ENCODE peak calls at places on chromosomes 3 and 15, in eight cellular contexts. C is activated CD8-positive, alpha-beta memory T cell treated with anti-CD3 and anti-CD28 coated beads for 48 hours; E is fibroblast of the aortic adventitia; M is stimulated activated CD8-positive, alpha-beta memory T cell treated with anti-CD3 and anti-CD28 coated beads, Interleukin-15, amount 100 ng/mL, for 24 hours; Y is astrocyte of the hippocampus; J is choroid plexus epithelial cell; I is left cardiac atrium; L is AG04450. A is an unnamed sample.
A peak's percentile ranks its signal among the peaks of the same experiment; 100 is the strongest.

GRCh38 chr15:68230157-68231100 is 901 bp upstream of the CLN6 start:
- DNase-seq in C (no peak), E (no peak), M (no peak), Y (peak; percentile 25), J (peak; percentile 23), I (peak; percentile 29), L (no peak), A (no peak)

GRCh38 chr3:143330316-143330868 is 210.8 kb downstream of the CHST2 start:
- DNase-seq in C (no peak), E (no peak), M (no peak), Y (no peak), J (no peak), I (no peak), L (no peak), A (no peak)

GRCh38 chr3:160413613-160414248 is 14.3 kb downstream of the SMC4 start:
- DNase-seq in C (no peak), E (peak; percentile 92), M (no peak), Y (peak; percentile 85), J (peak; percentile 92), I (peak; percentile 37), L (peak; percentile 74), A (peak; percentile 64)

GRCh38 chr3:150830094-150830681 is 67.2 kb upstream of the SIAH2 start:
- DNase-seq in C (no peak), E (peak; percentile 9), M (no peak), Y (peak; percentile 7), J (peak; percentile 8), I (no peak), L (no peak), A (no peak)

GRCh38 chr3:124707667-124708066 is 22.6 kb upstream of the UMPS start:
- DNase-seq in C (no peak), E (peak; percentile 85), M (no peak), Y (peak; percentile 42), J (peak; percentile 82), I (no peak), L (peak; percentile 61), A (peak; percentile 65)

GRCh38 chr3:134817297-134817696 is 22.2 kb downstream of the EPHB1 start:
- DNase-seq in C (no peak), E (no peak), M (no peak), Y (no peak), J (no peak), I (no peak), L (no peak), A (no peak)

GRCh38 chr15:63501256-63502089 is 2.9 kb upstream of the USP3 start:
- DNase-seq in C (no peak), E (peak; percentile 98), M (no peak), Y (peak; percentile 90), J (peak; percentile 92), I (peak; percentile 90), L (peak; percentile 78), A (peak; percentile 87)

GRCh38 chr3:151581046-151581445 is 120.2 kb upstream of the IGSF10 start:
- DNase-seq in C (no peak), E (no peak), M (no peak), Y (peak; percentile 54), J (peak; percentile 62), I (no peak), L (no peak), A (no peak)

GRCh38 chr3:138434276-138434874 is at the start of gene ESYT3:
- DNase-seq in C (peak; percentile 37), E (peak; percentile 34), M (peak; percentile 33), Y (peak; percentile 75), J (peak; percentile 60), I (peak; percentile 83), L (no peak), A (peak; percentile 29)

GRCh38 chr3:134327594-134327975 is 46.7 kb downstream of the AMOTL2 start:
- DNase-seq in C (no peak), E (peak; percentile 70), M (no peak), Y (peak; percentile 71), J (peak; percentile 82), I (no peak), L (no peak), A (peak; percentile 82)

GRCh38 chr3:186985713-186986364 is 55.5 kb downstream of the ST6GAL1 start:
- DNase-seq in C (no peak), E (peak; percentile 15), M (no peak), Y (no peak), J (no peak), I (no peak), L (no peak), A (no peak)

GRCh38 chr3:98147179-98147578 is at the start of gene OR5H14:
- DNase-seq in C (no peak), E (no peak), M (no peak), Y (no peak), J (no peak), I (no peak), L (no peak), A (no peak)

GRCh38 chr15:31448635-31448979 is 122.0 kb downstream of the KLF13 start:
- DNase-seq in C (no peak), E (no peak), M (no peak), Y (no peak), J (no peak), I (no peak), L (no peak), A (no peak)

GRCh38 chr3:19364150-19364549 is 215.8 kb downstream of the KCNH8 start:
- DNase-seq in C (no peak), E (no peak), M (no peak), Y (no peak), J (no peak), I (no peak), L (no peak), A (no peak)

GRCh38 chr3:138412821-138413531 is 21.4 kb upstream of the ESYT3 start:
- DNase-seq in C (no peak), E (no peak), M (no peak), Y (no peak), J (no peak), I (no peak), L (no peak), A (no peak)

GRCh38 chr3:5754602-5755001 is 567.1 kb downstream of the EDEM1 start:
- DNase-seq in C (no peak), E (no peak), M (no peak), Y (peak; percentile 54), J (no peak), I (no peak), L (no peak), A (peak; percentile 60)

A was measured in SJSA1.